ENCODE peak calls at places on chromosomes 4 and X, in six cellular contexts. A, O, E, Q, M and Y are unnamed samples.
A peak's percentile ranks its signal among the peaks of the same experiment; 100 is the strongest.

GRCh38 chrX:37474478-37474877 is 97.0 kb upstream of the LANCL3 start:
- DNase-seq in A (no peak), O (no peak), E (no peak), Q (no peak), M (no peak), Y (no peak)

GRCh38 chr4:164423819-164424218 is 330.1 kb upstream of the SMIM31 start:
- DNase-seq in A (no peak), O (no peak), E (no peak), Q (no peak), M (no peak), Y (no peak)

GRCh38 chr4:102935716-102936115 is 66.9 kb downstream of the CISD2 start:
- DNase-seq in A (no peak), O (no peak), E (no peak), Q (no peak), M (no peak), Y (no peak)

GRCh38 chrX:12984629-12985303 is 9.9 kb downstream of the TMSB4X start:
- DNase-seq in A (no peak), O (peak; percentile 4), E (no peak), Q (no peak), M (no peak), Y (no peak)

GRCh38 chr4:132332932-132333722 is 816.0 kb upstream of the PCDH10 start:
- DNase-seq in A (no peak), O (no peak), E (peak; percentile 12), Q (no peak), M (no peak), Y (no peak)

GRCh38 chrX:112738347-112739033 is 58.8 kb upstream of the LHFPL1 start:
- DNase-seq in A (no peak), O (no peak), E (no peak), Q (no peak), M (no peak), Y (no peak)

GRCh38 chr4:159103406-159104131 is 690 bp downstream of the RAPGEF2 start:
- DNase-seq in A (no peak), O (peak; percentile 14), E (peak; percentile 6), Q (peak; percentile 92), M (peak; percentile 16), Y (peak; percentile 33)

GRCh38 chrX:25968920-25969319 is 169.2 kb upstream of the MAGEB18 start:
- DNase-seq in A (no peak), O (no peak), E (no peak), Q (peak; percentile 74), M (no peak), Y (no peak)

GRCh38 chr4:77092832-77093800 is 17.3 kb upstream of the CCNI start:
- DNase-seq in A (peak; percentile 45), O (no peak), E (no peak), Q (no peak), M (no peak), Y (no peak)

GRCh38 chrX:150565551-150565950 is 2.9 kb upstream of the MTM1 start:
- DNase-seq in A (no peak), O (no peak), E (no peak), Q (no peak), M (no peak), Y (no peak)

GRCh38 chrX:72052415-72053090 is 79.2 kb downstream of the RTL5 start:
- DNase-seq in A (no peak), O (no peak), E (no peak), Q (peak; percentile 84), M (no peak), Y (no peak)

GRCh38 chrX:24148535-24149345 is 789 bp upstream of the ZFX start:
- DNase-seq in A (no peak), O (no peak), E (peak; percentile 51), Q (peak; percentile 87), M (no peak), Y (no peak)

GRCh38 chr4:70958681-70959080 is 34.8 kb upstream of the DCK start:
- DNase-seq in A (no peak), O (no peak), E (peak; percentile 84), Q (no peak), M (no peak), Y (no peak)

GRCh38 chrX:12719837-12720236 is 71.4 kb upstream of the PRPS2 start:
- DNase-seq in A (no peak), O (no peak), E (no peak), Q (no peak), M (no peak), Y (no peak)

GRCh38 chr4:101328063-101328602 is 19.2 kb downstream of the PPP3CA start:
- DNase-seq in A (no peak), O (no peak), E (no peak), Q (no peak), M (no peak), Y (no peak)

GRCh38 chr4:60216752-60217151 is 983.4 kb upstream of the ADGRL3 start:
- DNase-seq in A (no peak), O (no peak), E (no peak), Q (no peak), M (no peak), Y (no peak)

GRCh38 chrX:15202458-15203177 is 67.3 kb downstream of the ASB9 start:
- DNase-seq in A (no peak), O (no peak), E (peak; percentile 55), Q (no peak), M (no peak), Y (no peak)

GRCh38 chr4:67104145-67104544 is 441.2 kb downstream of the CENPC start:
- DNase-seq in A (no peak), O (no peak), E (no peak), Q (no peak), M (no peak), Y (no peak)